ENCODE peak calls at places on chromosomes 4 and X, in six cellular contexts. M, O, U, E, T and S are unnamed samples.

GRCh38 chrX:102712967-102713677 is 874 bp downstream of the GPRASP2 start:
- DNase-seq in O (peak), T (peak), M (peak), E (peak), U (peak), S (no peak)

GRCh38 chr4:119783200-119783978 is 154.8 kb upstream of the PDE5A start:
- DNase-seq in T (no peak), U (no peak), M (no peak), E (no peak), O (no peak), S (no peak)

GRCh38 chrX:113297456-113297855 is 456.8 kb upstream of the AMOT start:
- DNase-seq in U (no peak), M (no peak), O (no peak), E (no peak), T (no peak), S (no peak)

GRCh38 chr4:80265571-80266266 is 745 bp upstream of the FGF5 start:
- DNase-seq in T (peak), E (no peak), U (peak), O (no peak), M (peak), S (no peak)

GRCh38 chrX:4909245-4909830 is 1195.9 kb upstream of the PRKX start:
- DNase-seq in O (no peak), E (no peak), M (no peak), T (no peak), U (no peak), S (no peak)

GRCh38 chrX:115560211-115560977 is 580 bp upstream of the PLS3 start:
- DNase-seq in T (peak), E (no peak), O (no peak), U (peak), M (no peak), S (no peak)

GRCh38 chr4:170051402-170051801 is 25.2 kb upstream of the MFAP3L start:
- DNase-seq in E (no peak), M (no peak), T (no peak), O (no peak), U (no peak), S (no peak)

GRCh38 chr4:41160010-41160789 is 54.1 kb downstream of the APBB2 start:
- DNase-seq in O (no peak), M (peak), T (no peak), E (no peak), U (peak), S (no peak)

GRCh38 chr4:138110815-138111214 is 131.3 kb downstream of the SLC7A11 start:
- DNase-seq in U (peak), M (no peak), E (no peak), O (no peak), T (no peak), S (no peak)

GRCh38 chr4:160247091-160247656 is 1144.3 kb downstream of the RAPGEF2 start:
- DNase-seq in O (no peak), T (no peak), E (no peak), M (no peak), U (no peak), S (no peak)

GRCh38 chrX:8033175-8033574 is 106.0 kb upstream of the PNPLA4 start:
- DNase-seq in M (no peak), O (no peak), U (no peak), T (no peak), E (no peak), S (no peak)

GRCh38 chrX:17413228-17413627 is 38.2 kb downstream of the NHS start:
- DNase-seq in M (peak), T (no peak), U (peak), O (no peak), E (no peak), S (no peak)

GRCh38 chr4:3385719-3386440 is 55.9 kb upstream of the HGFAC start:
- DNase-seq in E (no peak), T (no peak), U (peak), O (no peak), M (no peak), S (no peak)

GRCh38 chr4:73916172-73916925 is 47.2 kb downstream of the CXCL1 start:
- DNase-seq in O (no peak), M (no peak), T (no peak), E (no peak), U (no peak), S (no peak)

GRCh38 chr4:7464259-7464655 is 29.5 kb upstream of the PSAPL1 start:
- DNase-seq in T (no peak), M (no peak), U (no peak), E (no peak), O (no peak), S (no peak)

GRCh38 chrX:133670394-133670793 is 255.1 kb upstream of the GPC4 start:
- DNase-seq in U (peak), T (peak), O (no peak), E (peak), M (peak), S (no peak)

GRCh38 chr4:107153228-107153627 is 117.1 kb upstream of the DKK2 start:
- DNase-seq in O (no peak), U (no peak), E (no peak), M (peak), T (no peak), S (no peak)

GRCh38 chr4:137705171-137705783 is 173.0 kb upstream of the PCDH18 start:
- DNase-seq in U (no peak), M (peak), O (no peak), E (peak), T (no peak), S (peak)

GRCh38 chr4:140092094-140092820 is 61.7 kb downstream of the MAML3 start:
- DNase-seq in U (peak), T (peak), E (no peak), M (no peak), O (peak), S (no peak)

GRCh38 chr4:71958978-71959377 is 72.8 kb upstream of the NPFFR2 start:
- DNase-seq in M (no peak), E (no peak), U (no peak), T (no peak), O (no peak), S (no peak)

GRCh38 chr4:153916273-153916755 is 127.4 kb upstream of the SFRP2 start:
- DNase-seq in T (no peak), U (no peak), E (no peak), M (no peak), O (no peak), S (no peak)

GRCh38 chr4:3411676-3412075 is 30.1 kb upstream of the HGFAC start:
- DNase-seq in E (no peak), U (no peak), O (no peak), M (no peak), T (no peak), S (no peak)

GRCh38 chrX:132395645-132396044 is 93.2 kb downstream of the MBNL3 start:
- DNase-seq in O (no peak), U (no peak), E (no peak), T (no peak), M (no peak), S (no peak)

GRCh38 chrX:47590984-47591383 is 8.7 kb downstream of the TIMP1 start:
- DNase-seq in T (no peak), E (no peak), U (no peak), M (no peak), O (no peak), S (no peak)

GRCh38 chr4:80407246-80407645 is 71.7 kb downstream of the CFAP299 start:
- DNase-seq in U (no peak), T (no peak), M (peak), E (peak), O (no peak), S (no peak)

GRCh38 chr4:52402582-52402981 is 256.5 kb downstream of the USP46 start:
- DNase-seq in E (no peak), T (no peak), O (no peak), M (no peak), U (no peak), S (no peak)

GRCh38 chrX:150575415-150575814 is 7.0 kb downstream of the MTM1 start:
- DNase-seq in U (peak), T (no peak), M (peak), E (no peak), O (no peak), S (no peak)

GRCh38 chrX:48703642-48704481 is 7.3 kb downstream of the SUV39H1 start:
- DNase-seq in E (no peak), M (peak), U (peak), O (no peak), T (no peak), S (no peak)

GRCh38 chr4:118265312-118266144 is 87.3 kb downstream of the PRSS12 start:
- DNase-seq in E (no peak), T (peak), O (no peak), M (no peak), U (peak), S (no peak)

GRCh38 chr4:94577136-94577535 is 125.4 kb downstream of the PDLIM5 start:
- DNase-seq in E (peak), O (peak), U (no peak), M (peak), T (peak), S (no peak)

GRCh38 chr4:54061873-54062272 is 2.5 kb downstream of the CHIC2 start:
- DNase-seq in O (no peak), M (no peak), E (no peak), T (no peak), U (no peak), S (no peak)
- H3K4me3 ChIP-seq in O (peak), M (peak), E (peak), T (no peak), U (peak), S (peak)

GRCh38 chr4:112975567-112976355 is 73.7 kb upstream of the ANK2 start:
- DNase-seq in O (no peak), M (no peak), E (no peak), U (no peak), T (no peak), S (no peak)
- TF ChIP-seq CTCF in O (no peak), M (no peak), E (no peak), U (no peak), T (no peak), S (no peak)

DNA sequence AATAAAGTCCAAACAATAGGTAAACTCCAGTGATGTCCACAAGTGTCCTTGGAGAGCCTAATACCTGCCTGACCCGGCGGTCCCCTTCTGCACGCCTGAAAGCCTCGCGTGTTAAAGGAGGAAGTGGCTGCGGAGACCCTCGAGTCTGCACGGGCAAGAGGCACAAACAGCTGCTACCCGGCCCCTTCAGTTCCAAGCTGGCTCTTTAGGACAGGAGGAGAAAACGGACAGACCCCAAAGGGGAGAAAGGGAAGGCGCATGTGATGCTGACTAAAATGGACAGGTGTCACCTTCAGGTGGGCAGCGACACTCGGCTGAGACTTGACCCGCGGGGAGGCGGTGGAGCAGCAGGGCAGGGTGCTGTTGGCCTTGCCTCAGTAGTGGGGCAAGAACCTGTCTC is 102.7 kb upstream of the TENM3 start:
- DNase-seq in O (no peak), U (no peak), T (no peak), M (no peak), E (no peak), S (no peak)
- H3K4me3 ChIP-seq in O (no peak), U (no peak), T (no peak), M (no peak), E (peak), S (no peak)

DNA sequence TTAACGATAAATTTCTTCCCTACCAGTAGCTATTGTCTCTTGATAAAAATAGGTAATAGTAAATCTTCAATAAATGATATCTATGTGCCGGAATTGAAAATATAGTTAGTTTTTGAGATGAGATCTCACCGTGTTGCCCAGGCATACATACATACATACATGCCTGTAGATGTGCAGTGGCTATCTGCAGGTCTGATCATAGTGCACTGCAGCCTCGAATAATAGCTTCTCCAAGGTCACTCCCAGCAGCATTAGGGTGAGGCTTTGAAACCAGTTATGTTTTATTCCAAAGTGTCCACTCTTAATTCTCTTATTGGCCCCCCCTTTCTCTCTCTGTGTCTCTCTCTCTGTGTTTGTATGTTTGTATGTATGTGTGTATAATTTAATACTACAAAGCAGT is 37.5 kb downstream of the ZFX start:
- DNase-seq in E (no peak), M (no peak), O (no peak), U (no peak), T (no peak), S (no peak)
- TF ChIP-seq CTCF in E (no peak), M (no peak), O (no peak), U (no peak), T (no peak), S (no peak)